ENCODE peak calls at places on chromosomes 3 and 15, in five cellular contexts. R is choroid plexus epithelial cell, W is uterus, O is fibroblast of lung, D is kidney epithelial cell. Q is an unnamed sample.

GRCh38 chr3:53845103-53845880 is 927 bp downstream of the CHDH start:
- DNase-seq in R (peak), W (peak), O (peak), D (no peak), Q (peak)

GRCh38 chr3:73284432-73284831 is 223.0 kb downstream of the EBLN2 start:
- DNase-seq in R (no peak), W (no peak), O (no peak), D (no peak), Q (no peak)

GRCh38 chr15:98794754-98795153 is 146.4 kb downstream of the IGF1R start:
- DNase-seq in R (peak), W (no peak), O (peak), D (no peak), Q (no peak)

GRCh38 chr3:194296448-194296831 is 54.7 kb downstream of the CPN2 start:
- DNase-seq in R (peak), W (no peak), O (peak), D (peak), Q (no peak)

GRCh38 chr3:184800349-184800748 is 11.6 kb upstream of the VPS8 start:
- DNase-seq in R (no peak), W (no peak), O (no peak), D (no peak), Q (no peak)

GRCh38 chr3:88589131-88589530 is 439.4 kb downstream of the C3orf38 start:
- DNase-seq in R (peak), W (no peak), O (peak), D (peak), Q (no peak)

GRCh38 chr15:69631005-69631404 is 178.4 kb downstream of the RPLP1 start:
- DNase-seq in R (no peak), W (no peak), O (no peak), D (no peak), Q (no peak)

GRCh38 chr15:57580428-57580827 is 11.3 kb upstream of the MYZAP start:
- DNase-seq in R (no peak), W (no peak), O (no peak), D (no peak), Q (no peak)

GRCh38 chr3:68162644-68163043 is 508.2 kb upstream of the SUCLG2 start:
- DNase-seq in R (no peak), W (no peak), O (no peak), D (no peak), Q (no peak)

GRCh38 chr15:75063338-75063737 is 39.9 kb downstream of the PPCDC start:
- DNase-seq in R (peak), W (no peak), O (peak), D (no peak), Q (no peak)

GRCh38 chr3:108947855-108948254 is 5.8 kb downstream of the GUCA1C start:
- DNase-seq in R (no peak), W (no peak), O (no peak), D (no peak), Q (no peak)

DNA sequence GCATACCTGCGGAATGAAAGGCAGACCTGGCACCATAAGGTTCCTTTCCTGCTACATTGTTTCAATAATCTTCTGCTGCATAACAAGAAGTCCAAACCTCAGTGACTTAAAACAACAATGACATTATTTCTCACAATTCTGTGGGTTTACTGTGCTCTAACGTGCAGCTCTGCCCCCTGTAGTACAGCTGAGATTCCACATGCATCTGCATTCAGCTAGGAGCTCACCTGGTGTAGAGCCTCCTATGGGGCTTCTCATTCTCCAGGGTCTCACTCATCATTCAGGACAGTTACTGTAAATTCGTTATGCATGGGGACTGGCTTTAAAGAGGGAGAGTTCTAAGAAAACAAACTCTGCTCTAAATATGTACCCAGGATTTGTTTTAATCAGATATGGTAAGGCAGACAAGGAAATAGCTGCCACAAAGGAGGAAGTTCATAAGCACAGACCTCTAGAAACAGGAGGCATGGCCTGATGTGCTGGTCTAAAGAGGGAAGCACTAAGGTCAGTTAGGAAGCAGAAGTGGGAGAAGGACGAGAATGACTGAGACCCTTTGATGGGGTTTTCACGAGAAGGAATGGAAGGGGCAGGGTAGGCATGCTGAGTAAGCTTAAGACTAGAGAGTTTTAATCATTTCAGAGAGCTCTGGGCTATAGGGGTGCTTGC is 347.0 kb downstream of the NEK10 start:
- DNase-seq in R (no peak), W (no peak), O (no peak), D (no peak), Q (no peak)
- TF ChIP-seq CTCF in R (no peak), W (no peak), O (no peak), D (no peak), Q (peak)

GRCh38 chr3:51269466-51269865 is 115.6 kb upstream of the MANF start:
- DNase-seq in R (peak), W (no peak), O (peak), D (no peak), Q (no peak)
- TF ChIP-seq CTCF in R (peak), W (no peak), O (no peak), D (peak), Q (no peak)

DNA sequence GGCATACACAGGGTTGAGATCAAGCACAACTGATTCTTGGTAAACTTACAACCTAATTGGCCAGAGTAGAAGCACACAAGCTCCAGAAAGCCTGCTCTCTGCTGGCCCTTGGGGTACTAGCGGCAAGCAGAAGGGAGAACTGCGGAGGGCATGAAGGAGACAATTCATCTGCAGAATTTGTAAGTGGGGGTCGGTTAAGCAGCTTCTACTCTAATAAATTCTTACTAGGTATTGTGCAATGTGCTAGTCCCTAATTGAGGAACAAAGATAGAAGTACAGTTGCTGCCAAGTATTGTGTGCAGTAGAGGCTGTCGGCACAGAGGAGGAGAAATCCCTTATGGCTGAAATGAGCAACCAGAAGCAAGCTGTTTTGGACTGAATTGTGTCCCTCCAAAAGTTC is 91.2 kb upstream of the VEPH1 start:
- DNase-seq in R (peak), W (no peak), O (peak), D (no peak), Q (no peak)
- TF ChIP-seq CTCF in R (peak), W (no peak), O (peak), D (no peak), Q (no peak)

DNA sequence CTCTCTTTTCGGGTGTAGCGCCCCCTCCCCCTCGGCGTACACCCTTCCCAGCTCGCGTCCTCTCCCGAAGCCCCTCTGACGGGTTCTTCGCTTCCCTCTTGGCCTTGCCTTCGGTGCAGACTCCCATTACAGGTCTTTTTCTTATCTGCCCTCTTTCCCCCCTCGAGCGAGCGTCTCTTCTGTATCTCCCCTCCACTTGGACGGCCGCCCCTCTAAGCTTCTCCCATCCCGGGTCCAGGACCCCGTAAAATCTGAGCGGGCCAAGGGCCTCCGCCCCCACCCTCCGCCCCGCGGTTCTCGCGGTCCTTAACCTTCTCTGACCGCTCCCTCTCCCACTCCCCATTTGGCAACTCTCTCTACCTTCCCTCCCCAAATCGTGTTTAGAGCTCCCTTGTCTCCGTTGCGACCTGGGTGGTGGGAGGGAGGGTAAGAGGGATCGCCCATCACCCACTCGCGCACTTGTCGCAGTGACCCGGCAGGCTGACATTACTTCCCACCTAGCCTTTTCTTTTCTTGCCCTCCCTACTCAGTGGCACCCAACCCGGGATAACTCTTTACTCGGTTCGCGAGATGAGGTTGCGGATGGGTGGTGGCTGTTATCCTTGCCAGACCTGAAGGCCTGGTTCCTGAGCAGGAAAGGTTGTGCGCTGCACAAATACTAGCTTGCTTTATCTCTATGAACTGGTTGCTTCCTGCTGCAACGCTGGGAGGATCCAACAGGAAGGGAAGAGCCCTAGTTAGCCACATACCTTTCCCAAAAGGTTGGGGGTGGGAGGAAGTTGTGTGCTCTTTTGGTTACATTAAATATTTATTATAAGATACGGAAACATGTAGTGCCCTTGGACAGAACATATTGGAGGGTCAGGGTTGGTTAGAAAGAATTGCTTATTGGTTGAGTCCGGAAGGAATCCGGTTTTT is 922 bp downstream of the RAB11A start:
- DNase-seq in R (peak), W (peak), O (peak), D (no peak), Q (peak)
- TF ChIP-seq CTCF in R (peak), W (no peak), O (peak), D (no peak), Q (no peak)

GRCh38 chr3:30683769-30684168 is 77.4 kb downstream of the TGFBR2 start:
- DNase-seq in R (no peak), W (no peak), O (no peak), D (no peak), Q (no peak)
- TF ChIP-seq CTCF in R (no peak), W (no peak), O (no peak), D (no peak), Q (no peak)

GRCh38 chr3:141234283-141234682 is 2.7 kb downstream of the PXYLP1 start:
- DNase-seq in R (no peak), W (no peak), O (no peak), D (no peak), Q (no peak)

GRCh38 chr3:141231101-141231922 is at the start of gene PXYLP1:
- DNase-seq in R (peak), W (peak), O (peak), D (peak), Q (peak)

GRCh38 chr3:141230293-141230692 is 1.3 kb upstream of the PXYLP1 start:
- DNase-seq in R (no peak), W (no peak), O (no peak), D (no peak), Q (no peak)

GRCh38 chr3:141233457-141234161 is 2.0 kb downstream of the PXYLP1 start:
- DNase-seq in R (no peak), W (peak), O (no peak), D (no peak), Q (no peak)

GRCh38 chr3:141231923-141232861 is 567 bp downstream of the PXYLP1 start:
- DNase-seq in R (peak), W (peak), O (no peak), D (no peak), Q (peak)
- TF ChIP-seq CTCF in R (no peak), W (no peak), O (no peak), D (no peak), Q (no peak)

GRCh38 chr3:56254261-56254660 is 214.0 kb downstream of the ERC2 start:
- DNase-seq in R (no peak), W (no peak), O (no peak), D (no peak), Q (no peak)

GRCh38 chr3:56251343-56251945 is 216.8 kb downstream of the ERC2 start:
- DNase-seq in R (peak), W (peak), O (peak), D (no peak), Q (peak)

GRCh38 chr3:56257826-56258225 is 210.4 kb downstream of the ERC2 start:
- DNase-seq in R (no peak), W (no peak), O (no peak), D (no peak), Q (no peak)

GRCh38 chr3:56260262-56260661 is 208.0 kb downstream of the ERC2 start:
- DNase-seq in R (no peak), W (no peak), O (no peak), D (no peak), Q (no peak)

GRCh38 chr3:56254835-56255234 is 213.4 kb downstream of the ERC2 start:
- DNase-seq in R (peak), W (no peak), O (no peak), D (no peak), Q (no peak)
- TF ChIP-seq CTCF in R (peak), W (no peak), O (peak), D (peak), Q (peak)

Q was measured in GM20000.